ENCODE peak calls at places on chromosomes 7 and 10, in eight cellular contexts. J is CD4-positive, alpha-beta T cell; W is thyroid gland; C is CD8-positive, alpha-beta T cell; F is IMR-90; A is brain microvascular endothelial cell; O is RWPE1; D is cardiac muscle cell. Z is an unnamed sample.

GRCh38 chr10:132528064-132528800 is 9.4 kb upstream of the INPP5A start:
- DNase-seq in D (no peak), A (no peak), C (no peak), J (no peak), O (no peak), W (no peak), F (peak), Z (no peak)

GRCh38 chr7:155324918-155325235 is 27.2 kb downstream of the INSIG1 start:
- DNase-seq in W (no peak), J (no peak), O (no peak), A (no peak), D (no peak), C (no peak), F (no peak), Z (no peak)

GRCh38 chr10:70125918-70126590 is 6.6 kb downstream of the AIFM2 start:
- DNase-seq in O (no peak), J (no peak), W (no peak), A (no peak), C (no peak), D (no peak), F (no peak), Z (no peak)

GRCh38 chr7:27866828-27867227 is 126.9 kb downstream of the TAX1BP1 start:
- DNase-seq in W (no peak), D (no peak), A (no peak), F (no peak), J (no peak), C (no peak), O (no peak), Z (no peak)

GRCh38 chr10:32171213-32171612 is 115.0 kb upstream of the KIF5B start:
- DNase-seq in O (no peak), C (no peak), F (no peak), J (no peak), W (peak), A (no peak), D (no peak), Z (peak)

GRCh38 chr7:9148687-9149086 is 715.3 kb downstream of the NXPH1 start:
- DNase-seq in J (no peak), A (no peak), F (no peak), C (no peak), W (no peak), D (no peak), O (no peak), Z (no peak)

GRCh38 chr10:57579926-57580325 is 687.8 kb downstream of the IPMK start:
- DNase-seq in C (no peak), W (no peak), A (peak), D (peak), O (peak), F (peak), J (no peak), Z (no peak)

GRCh38 chr10:104559935-104560334 is 81.2 kb upstream of the SORCS3 start:
- DNase-seq in D (no peak), A (no peak), C (no peak), F (no peak), O (no peak), W (no peak), J (no peak), Z (no peak)

GRCh38 chr7:121793716-121794115 is 79.2 kb upstream of the PTPRZ1 start:
- DNase-seq in J (no peak), F (no peak), C (no peak), D (no peak), W (no peak), O (no peak), A (no peak), Z (no peak)

GRCh38 chr10:125162181-125162906 is 2.0 kb upstream of the CTBP2 start:
- DNase-seq in O (no peak), A (no peak), F (no peak), J (no peak), C (no peak), D (no peak), W (no peak), Z (peak)

GRCh38 chr10:77641788-77642397 is 4.3 kb upstream of the KCNMA1 start:
- DNase-seq in J (no peak), A (peak), O (peak), F (peak), C (peak), W (peak), D (peak), Z (peak)

GRCh38 chr7:66110861-66111260 is 3.8 kb upstream of the CRCP start:
- DNase-seq in A (peak), D (peak), J (no peak), F (peak), C (no peak), O (peak), W (no peak), Z (no peak)

GRCh38 chr10:99656199-99657064 is 2.9 kb upstream of the ENTPD7 start:
- DNase-seq in C (no peak), A (no peak), W (no peak), D (peak), F (no peak), O (peak), J (no peak), Z (no peak)

GRCh38 chr7:964401-965231 is 10.1 kb upstream of the ADAP1 start:
- DNase-seq in O (no peak), C (peak), J (peak), D (peak), W (no peak), F (peak), A (peak), Z (no peak)

GRCh38 chr7:131507592-131508331 is 48.7 kb downstream of the PODXL start:
- DNase-seq in C (peak), J (peak), A (peak), W (peak), F (peak), O (peak), D (peak), Z (peak)

GRCh38 chr7:34823650-34824258 is 165.7 kb downstream of the NPSR1 start:
- DNase-seq in O (peak), C (peak), W (peak), J (peak), A (peak), D (peak), F (peak), Z (peak)

GRCh38 chr10:74189999-74190421 is 39.0 kb downstream of the ADK start:
- DNase-seq in F (peak), C (no peak), A (peak), J (no peak), W (peak), D (peak), O (peak), Z (no peak)

GRCh38 chr7:68321776-68322496 is 1276.3 kb upstream of the AUTS2 start:
- DNase-seq in D (peak), W (peak), J (no peak), F (no peak), A (no peak), C (no peak), O (no peak), Z (no peak)

GRCh38 chr7:80411621-80412020 is 100.2 kb downstream of the GNAT3 start:
- DNase-seq in W (no peak), A (no peak), D (no peak), J (no peak), F (peak), C (no peak), O (no peak), Z (no peak)

GRCh38 chr7:51222916-51223315 is 93.7 kb downstream of the COBL start:
- DNase-seq in W (no peak), F (no peak), D (no peak), A (no peak), O (no peak), J (no peak), C (no peak), Z (no peak)

GRCh38 chr7:45146531-45147379 is 10.8 kb upstream of the RAMP3 start:
- DNase-seq in O (no peak), D (no peak), W (no peak), A (no peak), F (no peak), C (no peak), J (no peak), Z (no peak)

GRCh38 chr10:104307576-104308438 is 30.5 kb downstream of the ITPRIP start:
- DNase-seq in C (no peak), A (peak), O (no peak), D (no peak), F (no peak), W (no peak), J (no peak), Z (no peak)

GRCh38 chr7:90824386-90825307 is 228.5 kb downstream of the CDK14 start:
- DNase-seq in O (peak), C (no peak), A (peak), J (no peak), D (peak), W (no peak), F (peak), Z (no peak)

GRCh38 chr7:51230723-51231122 is 85.9 kb downstream of the COBL start:
- DNase-seq in D (no peak), W (no peak), C (no peak), J (no peak), A (no peak), O (no peak), F (no peak), Z (no peak)

GRCh38 chr10:24556746-24557742 is 166.6 kb downstream of the ARHGAP21 start:
- DNase-seq in F (peak), C (no peak), W (peak), A (peak), J (no peak), O (peak), D (peak), Z (no peak)

GRCh38 chr10:130763491-130763890 is 548.0 kb downstream of the TCERG1L start:
- DNase-seq in C (no peak), F (no peak), D (no peak), O (no peak), J (no peak), A (no peak), W (no peak), Z (no peak)

GRCh38 chr7:36661135-36661840 is 63.0 kb downstream of the AOAH start:
- DNase-seq in O (peak), A (no peak), F (peak), J (no peak), D (peak), C (no peak), W (no peak), Z (no peak)

GRCh38 chr10:97798958-97799565 is 27.3 kb upstream of the SFRP5 start:
- DNase-seq in A (no peak), F (no peak), D (no peak), O (no peak), W (no peak), J (no peak), C (no peak), Z (no peak)

GRCh38 chr7:111357691-111358090 is 204.6 kb downstream of the IMMP2L start:
- DNase-seq in A (peak), W (no peak), O (peak), F (peak), J (no peak), C (no peak), D (peak), Z (no peak)

DNA sequence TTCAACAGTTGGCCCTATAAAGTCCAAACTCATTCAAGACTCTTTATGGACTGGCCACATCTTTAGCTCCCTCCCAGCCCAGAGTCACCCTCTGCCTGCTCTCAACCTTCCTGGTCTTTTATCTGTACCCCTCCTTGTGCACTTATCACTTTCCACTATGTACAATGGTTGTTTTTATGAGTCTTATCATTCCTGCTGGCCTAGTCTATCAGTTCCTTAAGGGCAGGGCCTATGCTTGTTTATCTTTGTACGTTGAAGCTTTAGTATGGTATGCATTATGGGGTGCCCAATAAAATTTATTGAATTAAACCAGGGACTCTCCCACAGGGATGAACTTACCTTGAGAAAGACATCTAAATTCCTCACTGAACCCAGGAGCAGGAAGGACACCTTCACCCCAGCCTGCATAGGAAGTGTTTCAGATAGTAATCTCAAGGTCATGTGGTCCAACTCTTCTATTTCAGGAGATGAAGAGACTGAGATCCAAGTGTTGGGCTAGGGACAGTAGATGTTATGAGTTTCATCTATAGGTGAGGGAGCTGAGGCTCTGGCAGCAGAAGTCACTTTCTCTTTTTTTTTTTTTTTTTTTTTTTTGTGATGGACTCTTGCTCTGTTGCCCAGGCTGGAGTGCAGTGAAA is 13.3 kb upstream of the PDCD4 start:
- DNase-seq in J (no peak), D (no peak), W (no peak), O (no peak), C (no peak), F (no peak), A (no peak), Z (peak)
- H3K27ac ChIP-seq in J (peak), D (peak), W (no peak), O (peak), C (no peak), F (no peak), A (no peak), Z (peak)

GRCh38 chr7:102891693-102892261 is 21.0 kb upstream of the LRRC17 start:
- DNase-seq in J (no peak), A (peak), F (peak), D (peak), O (peak), W (no peak), C (no peak), Z (no peak)

GRCh38 chr7:102888561-102889233 is 24.1 kb upstream of the LRRC17 start:
- DNase-seq in J (no peak), W (no peak), D (no peak), F (no peak), O (no peak), A (no peak), C (no peak), Z (no peak)

GRCh38 chr7:102890971-102891692 is 21.7 kb upstream of the LRRC17 start:
- DNase-seq in F (no peak), D (no peak), O (no peak), W (no peak), J (no peak), C (no peak), A (no peak), Z (no peak)

GRCh38 chr7:102889836-102890235 is 23.0 kb upstream of the LRRC17 start:
- DNase-seq in W (no peak), J (no peak), C (no peak), D (peak), A (no peak), F (no peak), O (no peak), Z (no peak)

DNA sequence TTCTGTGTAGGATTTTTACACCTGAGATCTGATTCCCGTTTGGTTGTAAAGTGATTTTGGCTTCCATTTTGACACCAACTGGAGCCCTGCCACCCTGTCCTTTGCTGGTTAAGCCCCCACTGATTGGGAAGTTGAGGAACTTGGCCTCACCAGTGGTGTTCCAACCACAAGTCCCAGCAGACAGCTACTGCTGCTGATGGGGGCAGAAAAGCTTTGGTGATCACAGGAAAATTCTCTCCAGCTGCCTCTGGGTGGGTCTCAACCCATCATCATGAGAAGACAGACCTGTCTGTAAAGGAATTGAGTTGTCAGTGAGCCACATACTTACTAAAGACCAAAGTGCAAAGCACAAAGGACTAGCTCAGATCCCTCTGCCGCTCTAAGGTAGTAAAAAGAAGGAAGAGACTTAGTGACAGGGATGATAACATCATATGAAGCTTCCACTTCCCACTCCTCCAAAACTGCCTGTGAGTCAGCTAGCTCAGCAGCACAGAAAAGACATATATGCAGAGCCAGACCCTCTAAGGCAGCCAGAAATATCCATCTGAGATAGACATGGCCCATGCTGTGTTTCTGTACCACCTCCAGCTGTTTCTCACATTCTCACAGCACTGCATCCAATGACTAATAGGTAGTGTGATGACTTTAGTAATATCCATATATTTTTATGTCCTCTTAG is 22.4 kb upstream of the LRRC17 start:
- DNase-seq in A (peak), O (no peak), W (no peak), D (peak), J (no peak), F (peak), C (no peak), Z (no peak)
- H3K27ac ChIP-seq in A (peak), O (no peak), W (no peak), D (no peak), J (no peak), F (peak), C (no peak), Z (no peak)

DNA sequence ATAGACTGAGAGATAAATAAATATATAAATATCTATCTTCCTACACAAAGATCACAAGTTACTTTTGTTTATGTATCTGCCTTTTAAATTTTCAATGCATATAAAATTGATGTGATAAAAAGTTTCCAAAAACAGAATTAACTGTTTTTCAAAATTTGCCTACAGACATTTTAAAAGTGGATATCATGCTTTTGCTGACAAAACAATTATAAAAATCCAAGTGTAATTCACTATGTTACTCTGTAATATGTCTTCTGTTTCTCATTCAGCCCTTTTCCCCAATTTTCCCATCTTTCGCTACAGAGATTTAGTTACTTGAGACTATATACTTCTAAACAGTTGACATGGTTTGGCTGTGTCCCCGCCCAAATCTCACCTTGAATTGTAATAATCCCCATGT is 37.7 kb downstream of the SLC25A13 start:
- DNase-seq in F (no peak), C (no peak), O (no peak), J (no peak), W (no peak), A (no peak), D (no peak), Z (no peak)
- H3K27ac ChIP-seq in F (no peak), C (no peak), O (no peak), J (no peak), W (no peak), A (no peak), D (no peak), Z (no peak)

GRCh38 chr7:142348921-142349401 is 91.1 kb upstream of the PRSS58 start:
- DNase-seq in F (no peak), W (no peak), O (no peak), D (no peak), J (no peak), C (no peak), A (no peak), Z (no peak)
- H3K27ac ChIP-seq in F (no peak), W (no peak), O (no peak), D (no peak), J (no peak), C (no peak), A (no peak), Z (no peak)

DNA sequence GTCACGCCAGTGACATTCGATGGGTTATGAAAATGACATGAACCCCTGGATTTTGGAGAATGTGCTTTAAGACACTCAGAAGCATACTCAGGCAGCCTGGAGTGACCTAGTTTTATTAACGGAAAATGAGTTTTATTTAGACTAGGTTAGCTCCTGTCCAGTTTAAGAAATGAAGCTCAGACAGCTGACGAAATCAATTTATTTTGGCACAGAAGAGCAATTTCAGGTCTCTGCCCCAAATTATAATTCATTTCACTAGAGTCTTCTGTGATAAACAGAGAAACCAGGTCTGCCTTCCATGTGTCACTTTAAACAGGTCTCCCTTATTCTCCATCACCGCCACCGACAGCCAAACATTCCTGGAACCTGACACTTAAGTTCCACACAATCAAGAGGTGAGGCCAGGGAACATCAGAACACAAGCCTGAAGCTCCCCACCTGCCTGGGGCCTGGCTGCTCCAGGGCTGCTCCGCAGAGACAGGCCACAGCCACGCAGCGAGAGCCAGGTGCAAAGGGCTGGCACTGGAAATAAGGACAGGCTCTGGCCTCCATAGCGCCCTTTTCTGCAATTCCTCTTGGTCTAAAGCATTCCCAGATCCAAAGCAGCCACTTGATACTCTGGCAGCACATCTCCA is 49.9 kb downstream of the VOPP1 start:
- DNase-seq in C (no peak), F (no peak), O (no peak), D (no peak), A (no peak), W (no peak), J (no peak), Z (no peak)
- H3K27ac ChIP-seq in C (no peak), F (no peak), O (no peak), D (no peak), A (no peak), W (no peak), J (no peak), Z (no peak)

GRCh38 chr10:73018632-73019031 is 64.0 kb upstream of the PLA2G12B start:
- DNase-seq in J (no peak), C (no peak), D (no peak), F (no peak), O (no peak), W (no peak), A (no peak), Z (no peak)

GRCh38 chr10:73017955-73018480 is 63.4 kb upstream of the PLA2G12B start:
- DNase-seq in J (no peak), D (peak), W (peak), O (no peak), F (no peak), C (no peak), A (no peak), Z (no peak)

DNA sequence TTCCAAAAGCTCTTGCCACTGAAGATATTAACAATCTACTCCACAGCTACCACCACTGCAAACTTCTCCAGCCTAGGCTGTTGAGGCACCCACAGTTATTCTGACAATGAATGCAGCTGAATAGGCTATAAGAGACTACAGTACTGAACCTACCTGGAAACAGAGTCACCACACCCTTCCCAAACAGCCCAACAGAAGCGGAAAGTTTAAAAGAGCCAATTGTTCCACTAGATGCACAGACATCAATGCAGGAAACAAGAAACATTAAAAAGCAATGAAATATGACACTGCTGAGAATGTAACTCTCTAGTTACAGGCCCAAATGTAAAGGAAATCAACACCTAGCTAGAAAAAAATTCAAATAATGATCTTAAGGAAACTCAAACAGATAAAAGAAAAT is 64.5 kb upstream of the PLA2G12B start:
- DNase-seq in J (no peak), W (no peak), A (no peak), D (no peak), C (no peak), F (no peak), O (no peak), Z (no peak)
- H3K27ac ChIP-seq in J (no peak), W (no peak), A (no peak), D (peak), C (no peak), F (no peak), O (no peak), Z (no peak)

Z was measured in pancreas.